ENCODE peak calls at places on chromosome 19, in six cellular contexts. One of them, this sample, is unnamed.

GRCh38 chr19:47391510-47392223 is 27.7 kb downstream of the MEIS3 start:
- DNase-seq in IMR-90: peak
- DNase-seq in breast epithelium: peak
- DNase-seq in tibial artery: peak
- DNase-seq in heart right ventricle: peak
- DNase-seq in CD4-positive, alpha-beta memory T cell: peak
- DNase-seq in this sample: peak

GRCh38 chr19:44576843-44577565 is 36.4 kb upstream of the IGSF23 start:
- DNase-seq in breast epithelium: no peak
- DNase-seq in heart right ventricle: no peak
- DNase-seq in CD4-positive, alpha-beta memory T cell: no peak
- DNase-seq in IMR-90: peak
- DNase-seq in tibial artery: no peak
- DNase-seq in this sample: no peak

GRCh38 chr19:31185261-31185660 is 164.0 kb downstream of the TSHZ3 start:
- DNase-seq in CD4-positive, alpha-beta memory T cell: no peak
- DNase-seq in heart right ventricle: no peak
- DNase-seq in tibial artery: no peak
- DNase-seq in IMR-90: no peak
- DNase-seq in breast epithelium: no peak
- DNase-seq in this sample: no peak

GRCh38 chr19:55253842-55254624 is 4.8 kb downstream of the PPP6R1 start:
- DNase-seq in heart right ventricle: no peak
- DNase-seq in tibial artery: no peak
- DNase-seq in CD4-positive, alpha-beta memory T cell: peak
- DNase-seq in IMR-90: no peak
- DNase-seq in breast epithelium: no peak
- DNase-seq in this sample: peak

GRCh38 chr19:31378404-31378803 is 29.2 kb upstream of the TSHZ3 start:
- DNase-seq in heart right ventricle: no peak
- DNase-seq in breast epithelium: no peak
- DNase-seq in IMR-90: peak
- DNase-seq in tibial artery: no peak
- DNase-seq in CD4-positive, alpha-beta memory T cell: no peak
- DNase-seq in this sample: no peak

GRCh38 chr19:52142001-52142595 is 2.4 kb upstream of the ZNF616 start:
- DNase-seq in tibial artery: no peak
- DNase-seq in breast epithelium: no peak
- DNase-seq in CD4-positive, alpha-beta memory T cell: no peak
- DNase-seq in heart right ventricle: no peak
- DNase-seq in IMR-90: no peak
- DNase-seq in this sample: no peak

GRCh38 chr19:34474233-34474989 is 7.1 kb upstream of the WTIP start:
- DNase-seq in heart right ventricle: no peak
- DNase-seq in CD4-positive, alpha-beta memory T cell: no peak
- DNase-seq in breast epithelium: no peak
- DNase-seq in tibial artery: no peak
- DNase-seq in IMR-90: peak
- DNase-seq in this sample: no peak

GRCh38 chr19:32824906-32825608 is 44.5 kb downstream of the SLC7A9 start:
- DNase-seq in heart right ventricle: no peak
- DNase-seq in CD4-positive, alpha-beta memory T cell: no peak
- DNase-seq in breast epithelium: no peak
- DNase-seq in tibial artery: no peak
- DNase-seq in IMR-90: no peak
- DNase-seq in this sample: no peak

GRCh38 chr19:48332351-48332661 is 7.0 kb downstream of the EMP3 start:
- DNase-seq in heart right ventricle: no peak
- DNase-seq in IMR-90: no peak
- DNase-seq in tibial artery: no peak
- DNase-seq in breast epithelium: no peak
- DNase-seq in CD4-positive, alpha-beta memory T cell: no peak
- DNase-seq in this sample: no peak

GRCh38 chr19:45443462-45444317 is 20.0 kb upstream of the ERCC1 start:
- DNase-seq in breast epithelium: peak
- DNase-seq in heart right ventricle: peak
- DNase-seq in tibial artery: peak
- DNase-seq in IMR-90: peak
- DNase-seq in CD4-positive, alpha-beta memory T cell: peak
- DNase-seq in this sample: peak

GRCh38 chr19:37980419-37980975 is 73.5 kb downstream of the SIPA1L3 start:
- DNase-seq in breast epithelium: no peak
- DNase-seq in tibial artery: peak
- DNase-seq in CD4-positive, alpha-beta memory T cell: no peak
- DNase-seq in IMR-90: no peak
- DNase-seq in heart right ventricle: no peak
- DNase-seq in this sample: no peak

GRCh38 chr19:49818691-49819331 is 722 bp downstream of the MED25 start:
- DNase-seq in tibial artery: no peak
- DNase-seq in CD4-positive, alpha-beta memory T cell: no peak
- DNase-seq in breast epithelium: no peak
- DNase-seq in heart right ventricle: no peak
- DNase-seq in IMR-90: no peak
- DNase-seq in this sample: no peak

GRCh38 chr19:46021531-46022041 is 1.3 kb downstream of the PGLYRP1 start:
- DNase-seq in CD4-positive, alpha-beta memory T cell: no peak
- DNase-seq in IMR-90: no peak
- DNase-seq in breast epithelium: no peak
- DNase-seq in heart right ventricle: no peak
- DNase-seq in tibial artery: no peak
- DNase-seq in this sample: no peak

GRCh38 chr19:40465025-40465780 is at the start of gene BLVRB:
- DNase-seq in breast epithelium: no peak
- DNase-seq in CD4-positive, alpha-beta memory T cell: no peak
- DNase-seq in heart right ventricle: no peak
- DNase-seq in tibial artery: peak
- DNase-seq in IMR-90: peak
- DNase-seq in this sample: no peak

GRCh38 chr19:47494211-47494547 is 10.2 kb upstream of the KPTN start:
- DNase-seq in CD4-positive, alpha-beta memory T cell: no peak
- DNase-seq in IMR-90: no peak
- DNase-seq in tibial artery: no peak
- DNase-seq in heart right ventricle: no peak
- DNase-seq in breast epithelium: no peak
- DNase-seq in this sample: no peak

GRCh38 chr19:47573076-47574026 is at the start of gene ZNF541:
- DNase-seq in IMR-90: peak
- DNase-seq in tibial artery: peak
- DNase-seq in CD4-positive, alpha-beta memory T cell: peak
- DNase-seq in breast epithelium: peak
- DNase-seq in heart right ventricle: peak
- DNase-seq in this sample: peak

GRCh38 chr19:1236566-1236965 is 1.2 kb downstream of the CBARP start:
- DNase-seq in IMR-90: no peak
- DNase-seq in heart right ventricle: no peak
- DNase-seq in breast epithelium: no peak
- DNase-seq in tibial artery: no peak
- DNase-seq in CD4-positive, alpha-beta memory T cell: no peak
- DNase-seq in this sample: no peak

GRCh38 chr19:1234670-1235380 is 3.0 kb downstream of the CBARP start:
- DNase-seq in breast epithelium: no peak
- DNase-seq in heart right ventricle: no peak
- DNase-seq in tibial artery: no peak
- DNase-seq in CD4-positive, alpha-beta memory T cell: no peak
- DNase-seq in IMR-90: no peak
- DNase-seq in this sample: no peak

GRCh38 chr19:1237027-1237659 is 662 bp downstream of the CBARP start:
- DNase-seq in breast epithelium: no peak
- DNase-seq in heart right ventricle: no peak
- DNase-seq in tibial artery: no peak
- DNase-seq in IMR-90: no peak
- DNase-seq in CD4-positive, alpha-beta memory T cell: no peak
- DNase-seq in this sample: no peak

GRCh38 chr19:1234041-1234669 is 3.6 kb downstream of the CBARP start:
- DNase-seq in CD4-positive, alpha-beta memory T cell: no peak
- DNase-seq in tibial artery: no peak
- DNase-seq in breast epithelium: no peak
- DNase-seq in heart right ventricle: no peak
- DNase-seq in IMR-90: no peak
- DNase-seq in this sample: no peak

DNA sequence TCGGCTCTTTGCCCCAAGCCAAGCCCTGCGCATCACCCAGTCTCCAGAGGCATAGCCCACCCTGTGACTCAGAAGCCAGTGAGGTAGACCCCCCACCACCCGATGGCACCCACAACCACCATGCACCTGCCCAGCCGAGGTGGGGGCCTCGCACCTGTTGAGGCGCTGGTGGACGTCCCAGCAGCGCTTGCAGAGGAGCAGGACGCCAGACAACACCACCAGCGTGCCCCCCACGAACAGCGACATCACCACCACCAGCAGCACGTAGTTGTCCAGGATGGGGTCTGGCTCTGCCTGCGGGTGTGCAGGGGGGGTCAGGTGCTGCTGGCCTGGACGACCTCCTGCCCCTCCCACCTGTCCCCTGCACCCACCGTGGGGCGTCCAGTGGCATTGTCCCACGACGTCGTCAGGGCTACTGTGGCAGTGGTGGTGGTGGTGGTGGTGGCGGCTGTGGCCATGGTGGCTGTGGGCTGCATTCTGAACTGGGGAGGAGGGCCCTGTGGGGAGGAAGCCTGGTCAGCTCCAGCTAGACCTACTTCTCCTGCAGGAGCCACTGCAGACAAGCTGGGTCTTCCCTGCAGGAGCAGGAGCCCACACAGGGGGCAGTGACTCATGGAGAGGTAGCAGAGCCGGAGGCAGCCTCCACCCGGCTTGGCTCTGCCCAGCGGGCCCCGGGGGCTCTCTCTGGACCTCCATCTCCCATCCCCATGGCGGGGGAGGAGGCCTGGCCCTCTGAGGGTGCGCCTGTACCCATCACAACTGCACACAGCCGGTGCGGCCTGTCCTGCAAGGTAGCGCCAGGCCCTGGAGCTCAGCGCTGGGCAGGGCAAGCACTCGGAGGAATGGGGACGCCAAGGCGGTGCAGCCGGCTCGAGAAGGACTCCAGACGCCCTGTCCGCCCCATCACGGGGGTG is 1.9 kb downstream of the CBARP start:
- DNase-seq in IMR-90: peak
- DNase-seq in CD4-positive, alpha-beta memory T cell: no peak
- DNase-seq in heart right ventricle: no peak
- DNase-seq in tibial artery: no peak
- DNase-seq in breast epithelium: no peak
- DNase-seq in this sample: no peak
- H3K4me3 ChIP-seq in IMR-90: peak
- H3K4me3 ChIP-seq in CD4-positive, alpha-beta memory T cell: no peak
- H3K4me3 ChIP-seq in heart right ventricle: no peak
- H3K4me3 ChIP-seq in tibial artery: no peak
- H3K4me3 ChIP-seq in breast epithelium: peak
- H3K4me3 ChIP-seq in this sample: no peak

GRCh38 chr19:2790194-2790556 is 4.9 kb downstream of the THOP1 start:
- DNase-seq in tibial artery: no peak
- DNase-seq in CD4-positive, alpha-beta memory T cell: no peak
- DNase-seq in IMR-90: no peak
- DNase-seq in heart right ventricle: no peak
- DNase-seq in breast epithelium: no peak
- DNase-seq in this sample: no peak

GRCh38 chr19:2783781-2784145 is 690 bp upstream of the SGTA start:
- DNase-seq in heart right ventricle: no peak
- DNase-seq in tibial artery: no peak
- DNase-seq in IMR-90: no peak
- DNase-seq in breast epithelium: no peak
- DNase-seq in CD4-positive, alpha-beta memory T cell: no peak
- DNase-seq in this sample: no peak

GRCh38 chr19:2788237-2788636 is 2.9 kb downstream of the THOP1 start:
- DNase-seq in IMR-90: no peak
- DNase-seq in heart right ventricle: no peak
- DNase-seq in breast epithelium: no peak
- DNase-seq in tibial artery: no peak
- DNase-seq in CD4-positive, alpha-beta memory T cell: no peak
- DNase-seq in this sample: no peak

GRCh38 chr19:2785244-2786000 is at the start of gene THOP1:
- DNase-seq in breast epithelium: peak
- DNase-seq in CD4-positive, alpha-beta memory T cell: peak
- DNase-seq in heart right ventricle: peak
- DNase-seq in tibial artery: peak
- DNase-seq in IMR-90: peak
- DNase-seq in this sample: peak

DNA sequence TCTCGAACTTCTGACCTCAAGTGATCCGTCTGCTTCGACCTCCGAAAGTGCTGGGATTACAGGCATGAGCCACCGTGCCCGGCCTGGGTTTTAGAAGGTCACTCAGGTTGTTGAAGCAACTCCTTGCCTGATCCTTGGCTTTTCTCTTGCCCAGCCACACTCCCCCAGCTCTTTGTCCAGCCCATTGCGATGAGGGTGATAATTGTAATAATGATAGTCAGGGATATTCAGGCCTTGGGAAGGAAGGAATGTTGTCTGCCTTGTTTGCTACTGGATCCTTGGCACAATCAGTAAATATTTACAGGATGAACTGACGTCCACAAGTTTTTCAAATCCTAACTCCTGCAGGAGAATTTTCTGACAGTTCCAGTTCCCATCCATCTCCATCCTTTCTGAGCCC is 1.8 kb downstream of the THOP1 start:
- DNase-seq in CD4-positive, alpha-beta memory T cell: no peak
- DNase-seq in IMR-90: no peak
- DNase-seq in heart right ventricle: no peak
- DNase-seq in tibial artery: no peak
- DNase-seq in breast epithelium: no peak
- DNase-seq in this sample: no peak
- H3K4me3 ChIP-seq in CD4-positive, alpha-beta memory T cell: no peak
- H3K4me3 ChIP-seq in IMR-90: no peak
- H3K4me3 ChIP-seq in heart right ventricle: no peak
- H3K4me3 ChIP-seq in tibial artery: no peak
- H3K4me3 ChIP-seq in breast epithelium: no peak
- H3K4me3 ChIP-seq in this sample: no peak

GRCh38 chr19:19538077-19538764 is at the start of gene CILP2:
- DNase-seq in IMR-90: no peak
- DNase-seq in breast epithelium: no peak
- DNase-seq in tibial artery: peak
- DNase-seq in heart right ventricle: peak
- DNase-seq in CD4-positive, alpha-beta memory T cell: no peak
- DNase-seq in this sample: peak
- H3K4me3 ChIP-seq in IMR-90: no peak
- H3K4me3 ChIP-seq in breast epithelium: peak
- H3K4me3 ChIP-seq in tibial artery: peak
- H3K4me3 ChIP-seq in heart right ventricle: peak
- H3K4me3 ChIP-seq in CD4-positive, alpha-beta memory T cell: no peak
- H3K4me3 ChIP-seq in this sample: peak

GRCh38 chr19:42283248-42284065 is 14.4 kb downstream of the CIC start:
- DNase-seq in CD4-positive, alpha-beta memory T cell: peak
- DNase-seq in breast epithelium: peak
- DNase-seq in tibial artery: peak
- DNase-seq in IMR-90: peak
- DNase-seq in heart right ventricle: peak
- DNase-seq in this sample: peak

GRCh38 chr19:42282036-42282762 is 13.1 kb downstream of the CIC start:
- DNase-seq in IMR-90: peak
- DNase-seq in breast epithelium: no peak
- DNase-seq in CD4-positive, alpha-beta memory T cell: no peak
- DNase-seq in heart right ventricle: no peak
- DNase-seq in tibial artery: no peak
- DNase-seq in this sample: no peak

GRCh38 chr19:42281175-42282035 is 12.4 kb downstream of the CIC start:
- DNase-seq in tibial artery: peak
- DNase-seq in CD4-positive, alpha-beta memory T cell: peak
- DNase-seq in breast epithelium: no peak
- DNase-seq in IMR-90: peak
- DNase-seq in heart right ventricle: peak
- DNase-seq in this sample: no peak

GRCh38 chr19:42284066-42284501 is 15.0 kb downstream of the CIC start:
- DNase-seq in breast epithelium: peak
- DNase-seq in CD4-positive, alpha-beta memory T cell: peak
- DNase-seq in heart right ventricle: peak
- DNase-seq in tibial artery: no peak
- DNase-seq in IMR-90: peak
- DNase-seq in this sample: peak

GRCh38 chr19:42282810-42283247 is 13.8 kb downstream of the CIC start:
- DNase-seq in tibial artery: no peak
- DNase-seq in IMR-90: no peak
- DNase-seq in breast epithelium: no peak
- DNase-seq in CD4-positive, alpha-beta memory T cell: no peak
- DNase-seq in heart right ventricle: no peak
- DNase-seq in this sample: no peak
- H3K4me3 ChIP-seq in tibial artery: peak
- H3K4me3 ChIP-seq in IMR-90: no peak
- H3K4me3 ChIP-seq in breast epithelium: peak
- H3K4me3 ChIP-seq in CD4-positive, alpha-beta memory T cell: peak
- H3K4me3 ChIP-seq in heart right ventricle: peak
- H3K4me3 ChIP-seq in this sample: peak